ENCODE peak calls at places on chromosomes 5 and 9, in eight cellular contexts. M is naive thymus-derived CD8-positive, alpha-beta T cell; R is GM19239; I is activated T-helper 9 cell treated with anti-CD3 and anti-CD28 coated beads, Interleukin-2, amount 50 U/mL, for 16 hours; Z is activated CD4-positive, CD25-positive, alpha-beta regulatory T cell; L is AG09319; G is T-helper 9 cell; H is activated T-helper 1 cell treated with Interleukin-2 at 50 U/mL for 16 hours. N is an unnamed sample.

GRCh38 chr9:136316271-136316751 is 11.0 kb upstream of the GPSM1 start:
- DNase-seq in I (no peak), Z (no peak), R (no peak), G (no peak), L (no peak), H (no peak), M (no peak), N (no peak)

GRCh38 chr5:79346420-79346824 is 110.5 kb downstream of the JMY start:
- DNase-seq in I (no peak), H (no peak), L (no peak), M (no peak), R (no peak), Z (no peak), G (no peak), N (no peak)

GRCh38 chr5:169521366-169521983 is 62.1 kb upstream of the SPDL1 start:
- DNase-seq in M (no peak), H (no peak), L (no peak), R (no peak), Z (no peak), I (no peak), G (no peak), N (no peak)

GRCh38 chr5:146516151-146516475 is at the start of gene GPR151:
- DNase-seq in L (no peak), I (no peak), H (no peak), G (no peak), R (no peak), M (no peak), Z (no peak), N (no peak)

GRCh38 chr9:79578891-79579290 is 7.1 kb downstream of the TLE4 start:
- DNase-seq in L (no peak), I (no peak), G (no peak), M (no peak), H (no peak), R (no peak), Z (no peak), N (no peak)

GRCh38 chr9:132231019-132231701 is 69.3 kb downstream of the NTNG2 start:
- DNase-seq in I (no peak), R (no peak), L (no peak), Z (no peak), G (no peak), H (no peak), M (no peak), N (no peak)

GRCh38 chr5:55226027-55226933 is 835 bp downstream of the MCIDAS start:
- DNase-seq in M (peak), R (peak), I (no peak), Z (no peak), G (no peak), H (no peak), L (no peak), N (no peak)

GRCh38 chr9:77085416-77085815 is 66.0 kb downstream of the FOXB2 start:
- DNase-seq in H (no peak), R (no peak), M (no peak), L (no peak), G (no peak), Z (no peak), I (no peak), N (no peak)

GRCh38 chr5:145791866-145792265 is 43.3 kb downstream of the PRELID2 start:
- DNase-seq in I (no peak), Z (no peak), L (no peak), G (no peak), R (no peak), M (no peak), H (no peak), N (no peak)

GRCh38 chr5:180495292-180495691 is 1.1 kb downstream of the CNOT6 start:
- DNase-seq in H (no peak), L (no peak), I (no peak), R (no peak), G (no peak), Z (no peak), M (no peak), N (no peak)

GRCh38 chr9:98707158-98708102 is 1.3 kb downstream of the GABBR2 start:
- DNase-seq in R (peak), G (no peak), H (no peak), Z (no peak), M (no peak), I (no peak), L (peak), N (no peak)

GRCh38 chr5:88925692-88926490 is 42.9 kb upstream of the MEF2C start:
- DNase-seq in H (no peak), I (no peak), M (no peak), Z (no peak), R (no peak), G (no peak), L (no peak), N (no peak)

N was measured in T follicular helper cell.